ENCODE peak calls at places on chromosome 17, in four cellular contexts. E is stimulated activated CD8-positive, alpha-beta memory T cell treated with anti-CD3 and anti-CD28 coated beads, Interleukin-4, amount 100 ng/mL, for 24 hours; A is non-pigmented ciliary epithelial cell; I is aorta. Y is an unnamed sample.

GRCh38 chr17:19546289-19547065 is 12.8 kb downstream of the SLC47A1 start:
- DNase-seq in E (no peak), A (no peak), I (peak; percentile 66), Y (no peak)

GRCh38 chr17:82964851-82965341 is 114.5 kb upstream of the METRNL start:
- DNase-seq in E (no peak), A (no peak), I (peak; percentile 66), Y (no peak)

GRCh38 chr17:13428611-13429042 is 173.1 kb downstream of the HS3ST3A1 start:
- DNase-seq in E (no peak), A (no peak), I (no peak), Y (no peak)

GRCh38 chr17:60916043-60916442 is 238.4 kb downstream of the BCAS3 start:
- DNase-seq in E (no peak), A (no peak), I (no peak), Y (no peak)

GRCh38 chr17:20983359-20983637 is 59.5 kb downstream of the USP22 start:
- DNase-seq in E (no peak), A (no peak), I (no peak), Y (no peak)

GRCh38 chr17:28279411-28279810 is 39.6 kb upstream of the TMEM97 start:
- DNase-seq in E (no peak), A (peak; percentile 37), I (no peak), Y (no peak)

GRCh38 chr17:79939755-79940154 is 95.9 kb downstream of the TBC1D16 start:
- DNase-seq in E (no peak), A (no peak), I (peak; percentile 46), Y (no peak)

GRCh38 chr17:29179232-29180036 is 764 bp downstream of the MYO18A start:
- DNase-seq in E (no peak), A (no peak), I (no peak), Y (no peak)

GRCh38 chr17:13306310-13306962 is 288.6 kb upstream of the ELAC2 start:
- DNase-seq in E (no peak), A (peak; percentile 74), I (no peak), Y (no peak)

GRCh38 chr17:76995352-76996105 is 127.3 kb downstream of the MGAT5B start:
- DNase-seq in E (no peak), A (no peak), I (no peak), Y (no peak)

GRCh38 chr17:72120878-72121163 is at the start of gene SOX9:
- DNase-seq in E (no peak), A (no peak), I (peak; percentile 86), Y (no peak)

GRCh38 chr17:39553326-39553945 is 54.3 kb downstream of the NEUROD2 start:
- DNase-seq in E (no peak), A (no peak), I (no peak), Y (no peak)

GRCh38 chr17:74427048-74427762 is 4.7 kb upstream of the GPRC5C start:
- DNase-seq in E (no peak), A (no peak), I (no peak), Y (no peak)

GRCh38 chr17:12597895-12598294 is 67.8 kb upstream of the MYOCD start:
- DNase-seq in E (no peak), A (no peak), I (no peak), Y (no peak)

GRCh38 chr17:30318190-30318589 is 15.7 kb downstream of the TMIGD1 start:
- DNase-seq in E (no peak), A (no peak), I (no peak), Y (no peak)

GRCh38 chr17:49333806-49334205 is 28.2 kb downstream of the ZNF652 start:
- DNase-seq in E (no peak), A (no peak), I (no peak), Y (no peak)

GRCh38 chr17:49223517-49224197 is 6.9 kb downstream of the PHOSPHO1 start:
- DNase-seq in E (peak; percentile 57), A (no peak), I (peak; percentile 91), Y (peak; percentile 72)

GRCh38 chr17:76709077-76709950 is 1.5 kb downstream of the MXRA7 start:
- DNase-seq in E (no peak), A (peak; percentile 88), I (peak; percentile 97), Y (no peak)

GRCh38 chr17:44204453-44204882 is 4.8 kb upstream of the ATXN7L3 start:
- DNase-seq in E (no peak), A (no peak), I (peak; percentile 75), Y (no peak)

GRCh38 chr17:42928714-42929496 is 28.3 kb downstream of the G6PC1 start:
- DNase-seq in E (peak; percentile 15), A (peak; percentile 42), I (no peak), Y (no peak)

GRCh38 chr17:79789943-79790804 is 6.7 kb downstream of the CBX8 start:
- DNase-seq in E (no peak), A (no peak), I (peak; percentile 87), Y (no peak)

GRCh38 chr17:49545811-49546545 is 29.7 kb upstream of the NXPH3 start:
- DNase-seq in E (no peak), A (no peak), I (no peak), Y (no peak)

Y was measured in stimulated activated effector memory CD8-positive, alpha-beta T cell treated with anti-CD3 and anti-CD28 coated beads, Interleukin-12 subunit alpha, Interleukin-12 subunit beta, amount 100 ng/mL, for 72 hours.